ENCODE peak calls at places on chromosome 20, in ten cellular contexts. One of them, this sample, is unnamed.

GRCh38 chr20:11431613-11432012 is 486.1 kb upstream of the BTBD3 start:
- DNase-seq in AG10803: peak
- DNase-seq in astrocyte of the cerebellum: peak
- DNase-seq in astrocyte of the spinal cord: peak
- DNase-seq in type B pancreatic cell: no peak
- DNase-seq in breast epithelium: no peak
- DNase-seq in right lobe of liver: no peak
- DNase-seq in psoas muscle: no peak
- DNase-seq in foreskin fibroblast: no peak
- DNase-seq in IMR-90: no peak
- DNase-seq in this sample: no peak

GRCh38 chr20:13277663-13278295 is 56.7 kb downstream of the ISM1 start:
- DNase-seq in AG10803: peak
- DNase-seq in astrocyte of the cerebellum: no peak
- DNase-seq in astrocyte of the spinal cord: no peak
- DNase-seq in type B pancreatic cell: no peak
- DNase-seq in breast epithelium: no peak
- DNase-seq in right lobe of liver: no peak
- DNase-seq in psoas muscle: no peak
- DNase-seq in foreskin fibroblast: peak
- DNase-seq in IMR-90: no peak
- DNase-seq in this sample: no peak

GRCh38 chr20:51185277-51185676 is 162.4 kb upstream of the KCNG1 start:
- DNase-seq in AG10803: peak
- DNase-seq in astrocyte of the cerebellum: no peak
- DNase-seq in astrocyte of the spinal cord: no peak
- DNase-seq in type B pancreatic cell: no peak
- DNase-seq in breast epithelium: no peak
- DNase-seq in right lobe of liver: no peak
- DNase-seq in psoas muscle: no peak
- DNase-seq in foreskin fibroblast: no peak
- DNase-seq in IMR-90: no peak
- DNase-seq in this sample: no peak

GRCh38 chr20:15396900-15397299 is 1059.5 kb upstream of the FLRT3 start:
- DNase-seq in AG10803: no peak
- DNase-seq in astrocyte of the cerebellum: no peak
- DNase-seq in astrocyte of the spinal cord: no peak
- DNase-seq in type B pancreatic cell: no peak
- DNase-seq in breast epithelium: no peak
- DNase-seq in right lobe of liver: no peak
- DNase-seq in psoas muscle: no peak
- DNase-seq in foreskin fibroblast: no peak
- DNase-seq in IMR-90: no peak
- DNase-seq in this sample: no peak

GRCh38 chr20:17493173-17493572 is 38.0 kb downstream of the BFSP1 start:
- DNase-seq in AG10803: no peak
- DNase-seq in astrocyte of the cerebellum: no peak
- DNase-seq in astrocyte of the spinal cord: no peak
- DNase-seq in type B pancreatic cell: no peak
- DNase-seq in breast epithelium: no peak
- DNase-seq in right lobe of liver: no peak
- DNase-seq in psoas muscle: no peak
- DNase-seq in foreskin fibroblast: no peak
- DNase-seq in IMR-90: no peak
- DNase-seq in this sample: no peak

GRCh38 chr20:61922936-61923335 is 142.7 kb downstream of the TAF4 start:
- DNase-seq in AG10803: no peak
- DNase-seq in astrocyte of the cerebellum: no peak
- DNase-seq in astrocyte of the spinal cord: no peak
- DNase-seq in type B pancreatic cell: no peak
- DNase-seq in breast epithelium: no peak
- DNase-seq in right lobe of liver: no peak
- DNase-seq in psoas muscle: peak
- DNase-seq in foreskin fibroblast: no peak
- DNase-seq in IMR-90: no peak
- DNase-seq in this sample: no peak

GRCh38 chr20:34337544-34337943 is 25.5 kb upstream of the ITCH start:
- DNase-seq in AG10803: no peak
- DNase-seq in astrocyte of the cerebellum: no peak
- DNase-seq in astrocyte of the spinal cord: no peak
- DNase-seq in type B pancreatic cell: no peak
- DNase-seq in breast epithelium: no peak
- DNase-seq in right lobe of liver: no peak
- DNase-seq in psoas muscle: no peak
- DNase-seq in foreskin fibroblast: no peak
- DNase-seq in IMR-90: no peak
- DNase-seq in this sample: no peak

GRCh38 chr20:25470045-25470444 is 62.6 kb downstream of the GINS1 start:
- DNase-seq in AG10803: no peak
- DNase-seq in astrocyte of the cerebellum: peak
- DNase-seq in astrocyte of the spinal cord: peak
- DNase-seq in type B pancreatic cell: no peak
- DNase-seq in breast epithelium: no peak
- DNase-seq in right lobe of liver: peak
- DNase-seq in psoas muscle: no peak
- DNase-seq in foreskin fibroblast: peak
- DNase-seq in IMR-90: peak
- DNase-seq in this sample: peak

GRCh38 chr20:44730441-44730840 is 15.2 kb upstream of the KCNK15 start:
- DNase-seq in AG10803: peak
- DNase-seq in astrocyte of the cerebellum: peak
- DNase-seq in astrocyte of the spinal cord: peak
- DNase-seq in type B pancreatic cell: no peak
- DNase-seq in breast epithelium: no peak
- DNase-seq in right lobe of liver: no peak
- DNase-seq in psoas muscle: no peak
- DNase-seq in foreskin fibroblast: peak
- DNase-seq in IMR-90: peak
- DNase-seq in this sample: no peak

GRCh38 chr20:3815703-3816315 is 4.5 kb upstream of the AP5S1 start:
- DNase-seq in AG10803: no peak
- DNase-seq in astrocyte of the cerebellum: no peak
- DNase-seq in astrocyte of the spinal cord: no peak
- DNase-seq in type B pancreatic cell: no peak
- DNase-seq in breast epithelium: no peak
- DNase-seq in right lobe of liver: no peak
- DNase-seq in psoas muscle: no peak
- DNase-seq in foreskin fibroblast: no peak
- DNase-seq in IMR-90: no peak
- DNase-seq in this sample: no peak

GRCh38 chr20:22579711-22580697 is 4.4 kb downstream of the FOXA2 start:
- DNase-seq in AG10803: no peak
- DNase-seq in astrocyte of the cerebellum: no peak
- DNase-seq in astrocyte of the spinal cord: no peak
- DNase-seq in type B pancreatic cell: no peak
- DNase-seq in breast epithelium: no peak
- DNase-seq in right lobe of liver: peak
- DNase-seq in psoas muscle: no peak
- DNase-seq in foreskin fibroblast: no peak
- DNase-seq in IMR-90: no peak
- DNase-seq in this sample: no peak

GRCh38 chr20:44660506-44660905 is 9.0 kb upstream of the ADA start:
- DNase-seq in AG10803: no peak
- DNase-seq in astrocyte of the cerebellum: no peak
- DNase-seq in astrocyte of the spinal cord: no peak
- DNase-seq in type B pancreatic cell: no peak
- DNase-seq in breast epithelium: no peak
- DNase-seq in right lobe of liver: no peak
- DNase-seq in psoas muscle: no peak
- DNase-seq in foreskin fibroblast: no peak
- DNase-seq in IMR-90: no peak
- DNase-seq in this sample: no peak

DNA sequence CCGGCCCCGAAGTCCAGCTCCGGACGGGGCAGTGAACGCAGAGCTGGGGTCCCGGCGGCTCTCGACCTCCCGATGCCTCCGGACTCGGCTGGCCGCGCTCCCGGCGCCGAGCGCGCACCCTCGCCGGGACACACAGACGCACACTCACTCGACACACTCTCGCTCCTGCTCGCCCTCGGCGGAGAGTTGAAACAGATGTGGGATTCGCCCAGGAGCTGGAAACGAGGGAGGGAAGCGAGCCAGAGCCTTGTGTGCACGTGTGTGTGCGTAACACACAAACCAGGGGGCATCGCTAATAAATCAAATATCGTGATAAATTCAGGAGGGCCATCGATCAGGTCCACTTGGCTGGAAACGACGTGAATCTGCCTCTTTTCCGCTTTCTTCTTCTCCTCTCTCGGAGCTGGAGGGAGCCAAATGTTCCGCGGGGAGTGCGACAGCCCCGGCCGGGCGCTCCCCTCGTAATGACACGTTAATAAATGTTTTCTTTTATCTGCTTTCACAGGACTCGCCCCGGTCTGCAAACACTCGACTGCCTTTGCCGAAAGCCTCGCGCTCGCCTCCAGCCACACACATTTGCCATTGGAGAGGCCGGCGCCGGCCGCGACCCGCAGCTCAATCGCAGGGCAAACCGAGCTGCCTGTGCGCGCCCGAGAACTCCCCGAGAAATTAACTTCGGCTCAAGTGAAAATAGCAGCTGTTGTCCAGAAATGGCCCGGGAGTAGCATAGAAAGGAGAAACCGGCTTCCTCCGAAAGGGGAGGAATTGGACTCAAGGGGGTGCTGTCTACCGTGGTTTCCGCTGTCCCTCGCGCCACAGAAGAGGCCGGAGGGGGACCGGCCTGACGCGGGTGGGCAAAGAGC is 850 bp upstream of the SULF2 start:
- DNase-seq in AG10803: peak
- DNase-seq in astrocyte of the cerebellum: peak
- DNase-seq in astrocyte of the spinal cord: peak
- DNase-seq in type B pancreatic cell: peak
- DNase-seq in breast epithelium: no peak
- DNase-seq in right lobe of liver: peak
- DNase-seq in psoas muscle: peak
- DNase-seq in foreskin fibroblast: peak
- DNase-seq in IMR-90: peak
- DNase-seq in this sample: peak
- TF ChIP-seq CTCF in AG10803: peak
- TF ChIP-seq CTCF in astrocyte of the cerebellum: peak
- TF ChIP-seq CTCF in astrocyte of the spinal cord: peak
- TF ChIP-seq CTCF in type B pancreatic cell: peak
- TF ChIP-seq CTCF in breast epithelium: peak
- TF ChIP-seq CTCF in right lobe of liver: peak
- TF ChIP-seq CTCF in psoas muscle: peak
- TF ChIP-seq CTCF in foreskin fibroblast: peak
- TF ChIP-seq CTCF in IMR-90: peak
- TF ChIP-seq CTCF in this sample: peak

DNA sequence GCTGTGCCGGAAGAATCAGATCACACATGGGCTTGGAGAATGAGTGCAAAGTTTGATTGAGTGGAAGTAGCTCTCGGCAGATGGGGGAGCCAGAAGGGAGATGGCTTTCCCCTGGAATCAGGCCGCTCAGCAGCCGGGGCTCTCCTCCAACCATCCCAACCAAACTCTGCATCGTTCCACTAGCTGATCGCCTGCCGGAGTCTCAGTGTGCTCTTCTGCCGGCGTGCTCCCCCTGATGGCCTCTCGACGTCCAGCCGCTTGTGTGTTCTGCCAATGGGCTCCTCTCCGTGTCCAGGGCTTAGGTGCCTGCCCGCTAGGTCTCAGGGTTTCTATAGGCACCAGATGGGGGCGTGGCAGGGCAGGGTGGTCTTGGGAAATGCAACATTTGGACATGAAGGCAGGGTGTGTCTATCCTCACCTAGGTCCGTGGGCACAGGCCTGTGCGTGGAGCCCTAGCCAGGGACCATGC is 4.9 kb upstream of the BIRC7 start:
- DNase-seq in AG10803: peak
- DNase-seq in astrocyte of the cerebellum: peak
- DNase-seq in astrocyte of the spinal cord: peak
- DNase-seq in type B pancreatic cell: no peak
- DNase-seq in breast epithelium: no peak
- DNase-seq in right lobe of liver: no peak
- DNase-seq in psoas muscle: peak
- DNase-seq in foreskin fibroblast: peak
- DNase-seq in IMR-90: peak
- DNase-seq in this sample: peak
- TF ChIP-seq CTCF in AG10803: peak
- TF ChIP-seq CTCF in astrocyte of the cerebellum: peak
- TF ChIP-seq CTCF in astrocyte of the spinal cord: peak
- TF ChIP-seq CTCF in type B pancreatic cell: peak
- TF ChIP-seq CTCF in breast epithelium: peak
- TF ChIP-seq CTCF in right lobe of liver: peak
- TF ChIP-seq CTCF in psoas muscle: peak
- TF ChIP-seq CTCF in foreskin fibroblast: peak
- TF ChIP-seq CTCF in IMR-90: peak
- TF ChIP-seq CTCF in this sample: peak

GRCh38 chr20:37276494-37277252 is 12.8 kb upstream of the MANBAL start:
- DNase-seq in AG10803: peak
- DNase-seq in astrocyte of the cerebellum: peak
- DNase-seq in astrocyte of the spinal cord: peak
- DNase-seq in type B pancreatic cell: no peak
- DNase-seq in breast epithelium: no peak
- DNase-seq in right lobe of liver: peak
- DNase-seq in psoas muscle: peak
- DNase-seq in foreskin fibroblast: peak
- DNase-seq in IMR-90: peak
- DNase-seq in this sample: peak
- TF ChIP-seq CTCF in AG10803: peak
- TF ChIP-seq CTCF in astrocyte of the cerebellum: peak
- TF ChIP-seq CTCF in astrocyte of the spinal cord: peak
- TF ChIP-seq CTCF in type B pancreatic cell: peak
- TF ChIP-seq CTCF in breast epithelium: no peak
- TF ChIP-seq CTCF in right lobe of liver: peak
- TF ChIP-seq CTCF in psoas muscle: no peak
- TF ChIP-seq CTCF in foreskin fibroblast: peak
- TF ChIP-seq CTCF in IMR-90: peak
- TF ChIP-seq CTCF in this sample: peak

GRCh38 chr20:41750137-41750536 is 132.0 kb upstream of the CHD6 start:
- DNase-seq in AG10803: no peak
- DNase-seq in astrocyte of the cerebellum: no peak
- DNase-seq in astrocyte of the spinal cord: no peak
- DNase-seq in type B pancreatic cell: no peak
- DNase-seq in breast epithelium: no peak
- DNase-seq in right lobe of liver: no peak
- DNase-seq in psoas muscle: no peak
- DNase-seq in foreskin fibroblast: no peak
- DNase-seq in IMR-90: no peak
- DNase-seq in this sample: no peak

GRCh38 chr20:41747226-41747625 is 129.0 kb upstream of the CHD6 start:
- DNase-seq in AG10803: no peak
- DNase-seq in astrocyte of the cerebellum: no peak
- DNase-seq in astrocyte of the spinal cord: no peak
- DNase-seq in type B pancreatic cell: no peak
- DNase-seq in breast epithelium: no peak
- DNase-seq in right lobe of liver: no peak
- DNase-seq in psoas muscle: no peak
- DNase-seq in foreskin fibroblast: no peak
- DNase-seq in IMR-90: no peak
- DNase-seq in this sample: no peak

GRCh38 chr20:41748051-41748450 is 129.9 kb upstream of the CHD6 start:
- DNase-seq in AG10803: no peak
- DNase-seq in astrocyte of the cerebellum: no peak
- DNase-seq in astrocyte of the spinal cord: no peak
- DNase-seq in type B pancreatic cell: no peak
- DNase-seq in breast epithelium: no peak
- DNase-seq in right lobe of liver: no peak
- DNase-seq in psoas muscle: no peak
- DNase-seq in foreskin fibroblast: no peak
- DNase-seq in IMR-90: no peak
- DNase-seq in this sample: no peak

GRCh38 chr20:41748756-41749582 is 130.8 kb upstream of the CHD6 start:
- DNase-seq in AG10803: no peak
- DNase-seq in astrocyte of the cerebellum: no peak
- DNase-seq in astrocyte of the spinal cord: no peak
- DNase-seq in type B pancreatic cell: no peak
- DNase-seq in breast epithelium: no peak
- DNase-seq in right lobe of liver: no peak
- DNase-seq in psoas muscle: no peak
- DNase-seq in foreskin fibroblast: no peak
- DNase-seq in IMR-90: no peak
- DNase-seq in this sample: peak

GRCh38 chr20:41746635-41747034 is 128.5 kb upstream of the CHD6 start:
- DNase-seq in AG10803: no peak
- DNase-seq in astrocyte of the cerebellum: no peak
- DNase-seq in astrocyte of the spinal cord: no peak
- DNase-seq in type B pancreatic cell: no peak
- DNase-seq in breast epithelium: no peak
- DNase-seq in right lobe of liver: no peak
- DNase-seq in psoas muscle: no peak
- DNase-seq in foreskin fibroblast: no peak
- DNase-seq in IMR-90: no peak
- DNase-seq in this sample: no peak
- TF ChIP-seq CTCF in AG10803: peak
- TF ChIP-seq CTCF in astrocyte of the cerebellum: no peak
- TF ChIP-seq CTCF in astrocyte of the spinal cord: no peak
- TF ChIP-seq CTCF in type B pancreatic cell: no peak
- TF ChIP-seq CTCF in breast epithelium: no peak
- TF ChIP-seq CTCF in right lobe of liver: peak
- TF ChIP-seq CTCF in psoas muscle: no peak
- TF ChIP-seq CTCF in foreskin fibroblast: no peak
- TF ChIP-seq CTCF in IMR-90: no peak
- TF ChIP-seq CTCF in this sample: no peak

This sample was measured in SK-N-SH.